ENCODE peak calls at places on chromosomes 5 and 9, in seven cellular contexts. Z, C, L, O, Y, N and I are unnamed samples.

GRCh38 chr5:34045996-34046395 is 3.0 kb upstream of the C1QTNF3 start:
- DNase-seq in Y (no peak), L (no peak), N (no peak), C (no peak), O (no peak), Z (no peak), I (no peak)

GRCh38 chr5:35247645-35248034 is 17.4 kb upstream of the PRLR start:
- DNase-seq in C (no peak), Y (no peak), Z (no peak), O (peak; percentile 62), L (no peak), N (no peak), I (peak; percentile 9)

GRCh38 chr9:125696106-125696647 is 10.8 kb downstream of the MAPKAP1 start:
- DNase-seq in L (no peak), N (no peak), O (no peak), Y (no peak), C (no peak), Z (no peak), I (no peak)

GRCh38 chr5:135246923-135247795 is 151.9 kb downstream of the MACROH2A1 start:
- DNase-seq in O (no peak), Y (no peak), C (peak; percentile 50), L (no peak), Z (peak; percentile 35), N (no peak), I (no peak)

GRCh38 chr5:163586431-163587033 is 81.1 kb downstream of the MAT2B start:
- DNase-seq in N (no peak), L (no peak), Z (no peak), C (no peak), Y (no peak), O (no peak), I (no peak)

GRCh38 chr5:177959315-177959714 is 36.7 kb downstream of the PROP1 start:
- DNase-seq in C (no peak), O (no peak), Y (no peak), Z (no peak), L (no peak), N (no peak), I (no peak)

GRCh38 chr5:133783481-133783880 is 171.1 kb upstream of the FSTL4 start:
- DNase-seq in N (no peak), L (no peak), O (no peak), Z (no peak), C (no peak), Y (no peak), I (no peak)

GRCh38 chr5:56516936-56517521 is 283.9 kb upstream of the ANKRD55 start:
- DNase-seq in Y (no peak), Z (peak; percentile 64), O (peak; percentile 29), L (no peak), N (no peak), C (peak; percentile 66), I (no peak)

GRCh38 chr5:116574682-116575634 is at the start of gene SEMA6A:
- DNase-seq in N (no peak), L (peak; percentile 96), O (peak; percentile 91), Y (peak; percentile 21), Z (peak; percentile 94), C (peak; percentile 97), I (peak; percentile 92)

GRCh38 chr5:3199941-3200340 is 395.7 kb upstream of the IRX1 start:
- DNase-seq in C (no peak), L (no peak), O (no peak), Y (no peak), N (no peak), Z (no peak), I (no peak)

GRCh38 chr5:33891731-33892418 is at the start of gene ADAMTS12:
- DNase-seq in N (no peak), Z (no peak), L (peak; percentile 24), O (peak; percentile 13), Y (no peak), C (no peak), I (peak; percentile 46)

GRCh38 chr5:14410068-14410941 is 171.3 kb upstream of the OTULINL start:
- DNase-seq in Z (no peak), L (no peak), C (no peak), O (no peak), Y (no peak), N (no peak), I (no peak)

GRCh38 chr5:24401767-24402166 is 243.0 kb downstream of the CDH10 start:
- DNase-seq in O (no peak), Y (no peak), Z (no peak), C (no peak), L (no peak), N (no peak), I (no peak)

GRCh38 chr9:109182940-109183798 is 16.1 kb upstream of the FRRS1L start:
- DNase-seq in N (no peak), O (peak; percentile 64), Z (peak; percentile 60), C (peak; percentile 95), Y (no peak), L (peak; percentile 30), I (peak; percentile 28)

DNA sequence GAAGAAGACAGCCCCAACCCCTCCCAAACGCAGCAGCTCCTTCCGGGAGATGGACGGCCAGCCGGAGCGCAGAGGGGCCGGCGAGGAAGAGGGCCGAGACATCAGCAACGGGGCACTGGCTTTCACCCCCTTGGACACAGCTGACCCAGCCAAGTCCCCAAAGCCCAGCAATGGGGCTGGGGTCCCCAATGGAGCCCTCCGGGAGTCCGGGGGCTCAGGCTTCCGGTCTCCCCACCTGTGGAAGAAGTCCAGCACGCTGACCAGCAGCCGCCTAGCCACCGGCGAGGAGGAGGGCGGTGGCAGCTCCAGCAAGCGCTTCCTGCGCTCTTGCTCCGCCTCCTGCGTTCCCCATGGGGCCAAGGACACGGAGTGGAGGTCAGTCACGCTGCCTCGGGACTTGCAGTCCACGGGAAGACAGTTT is 12.5 kb downstream of the QRFP start:
- DNase-seq in C (no peak), O (no peak), N (no peak), L (no peak), Z (no peak), Y (no peak), I (no peak)
- H3K36me3 ChIP-seq in C (peaks cover 100% of the 10 kb centered on the region), O (peaks cover 49% of the 10 kb centered on the region), N (peaks cover 45% of the 10 kb centered on the region), L (peaks cover 81% of the 10 kb centered on the region), Z (peaks cover 100% of the 10 kb centered on the region), Y (peaks cover 74% of the 10 kb centered on the region), I (peaks cover 46% of the 10 kb centered on the region)

GRCh38 chr9:6330958-6331634 is 2.9 kb downstream of the TPD52L3 start:
- DNase-seq in Y (no peak), O (no peak), N (no peak), Z (no peak), C (no peak), L (no peak), I (no peak)

DNA sequence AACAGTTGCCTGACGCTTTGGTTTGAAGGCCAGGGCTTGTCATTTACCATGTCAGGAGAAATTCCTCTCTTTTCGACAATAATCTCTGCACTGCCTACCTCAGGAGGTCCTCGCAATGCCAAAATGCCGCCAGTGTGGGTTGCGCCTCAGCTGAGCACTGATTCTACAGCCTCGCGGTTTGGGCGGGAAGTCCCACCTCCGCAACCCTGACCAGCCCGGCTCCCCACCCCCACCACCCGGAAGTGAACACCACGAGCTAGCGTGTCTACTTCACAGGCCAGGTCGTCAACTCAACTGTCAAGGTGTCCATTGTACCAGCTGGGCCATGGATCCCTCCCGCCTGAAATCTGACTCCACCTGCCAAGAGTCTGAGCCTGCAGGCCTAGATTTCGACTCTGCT is at the start of gene TPD52L3:
- DNase-seq in N (no peak), L (no peak), O (no peak), Y (no peak), C (no peak), Z (no peak), I (no peak)
- H3K36me3 ChIP-seq in N (no peaks in the 10 kb centered on the region), L (no peaks in the 10 kb centered on the region), O (no peaks in the 10 kb centered on the region), Y (no peaks in the 10 kb centered on the region), C (no peaks in the 10 kb centered on the region), Z (no peaks in the 10 kb centered on the region), I (no peaks in the 10 kb centered on the region)

DNA sequence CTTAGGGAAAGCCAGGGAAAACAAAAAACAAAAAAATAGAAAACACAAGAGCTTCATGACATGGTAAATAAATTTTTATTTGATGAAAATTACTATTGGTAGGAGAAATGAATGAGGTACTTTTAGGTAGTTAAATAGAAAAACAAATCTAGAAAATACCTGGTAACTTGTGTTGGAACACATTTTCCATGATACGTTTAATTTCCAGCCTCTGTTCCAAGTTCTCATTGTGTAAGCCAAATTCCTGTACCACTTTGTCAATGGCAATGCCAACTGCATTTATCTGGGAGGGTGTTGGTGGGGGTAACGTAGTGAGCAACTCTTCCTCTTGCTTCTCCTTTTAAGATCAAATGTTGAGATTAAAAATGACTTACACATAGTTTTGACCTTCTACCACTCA is 9.4 kb downstream of the TUT7 start:
- DNase-seq in C (no peak), O (no peak), Y (no peak), L (no peak), N (no peak), Z (no peak), I (no peak)
- H3K36me3 ChIP-seq in C (peaks cover 28% of the 10 kb centered on the region), O (peaks cover 19% of the 10 kb centered on the region), Y (peaks cover 15% of the 10 kb centered on the region), L (peaks cover 51% of the 10 kb centered on the region), N (peaks cover 66% of the 10 kb centered on the region), Z (peaks cover 67% of the 10 kb centered on the region), I (peaks cover 4% of the 10 kb centered on the region)

GRCh38 chr9:21815643-21816042 is 13.2 kb downstream of the MTAP start:
- DNase-seq in Y (no peak), O (no peak), Z (no peak), N (no peak), C (no peak), L (no peak), I (no peak)
- H3K36me3 ChIP-seq in Y (peaks cover 13% of the 10 kb centered on the region), O (peaks cover 12% of the 10 kb centered on the region), Z (peaks cover 38% of the 10 kb centered on the region), N (peaks cover 46% of the 10 kb centered on the region), C (no peaks in the 10 kb centered on the region), L (peaks cover 19% of the 10 kb centered on the region), I (no peaks in the 10 kb centered on the region)

DNA sequence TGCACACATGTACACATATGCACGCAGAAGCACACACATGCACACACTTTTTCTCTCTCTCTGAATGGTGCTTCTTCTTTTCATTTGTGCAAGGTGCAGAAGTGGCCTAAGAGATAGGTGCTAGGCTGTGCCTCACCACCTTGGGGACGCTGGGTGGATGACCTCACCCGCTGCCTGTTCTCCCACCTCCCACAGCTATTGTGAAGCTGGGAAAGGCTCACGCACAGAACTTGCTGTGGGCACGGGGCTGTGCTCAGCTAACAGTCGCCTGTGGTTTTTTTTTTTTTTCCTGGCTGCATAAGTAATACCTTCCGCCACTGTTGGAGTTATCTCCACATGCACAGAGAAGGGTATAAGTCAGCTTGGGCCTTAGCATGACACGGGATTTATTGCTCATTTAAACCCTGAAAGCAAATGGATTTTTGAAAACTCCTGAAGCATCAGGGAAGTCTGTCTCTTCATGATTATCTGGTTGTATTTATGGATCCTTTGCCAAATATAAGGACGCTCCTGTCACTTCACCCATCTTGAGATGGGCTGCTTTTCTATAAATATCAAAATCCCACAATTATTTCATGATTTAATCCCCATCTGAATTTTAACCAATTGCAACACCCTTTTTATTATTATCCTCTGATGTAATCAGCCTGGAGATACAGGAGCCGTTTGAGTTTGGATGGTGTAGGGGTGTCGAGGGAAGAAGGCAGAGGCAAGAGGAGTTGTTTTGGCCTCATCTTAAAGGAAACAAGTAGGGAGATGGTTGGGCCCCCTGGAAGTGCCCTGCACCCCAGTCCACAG is 9.0 kb downstream of the DBH start:
- DNase-seq in L (no peak), N (no peak), C (no peak), Y (no peak), O (no peak), Z (no peak), I (no peak)
- H3K36me3 ChIP-seq in L (no peaks in the 10 kb centered on the region), N (no peaks in the 10 kb centered on the region), C (no peaks in the 10 kb centered on the region), Y (no peaks in the 10 kb centered on the region), O (no peaks in the 10 kb centered on the region), Z (no peaks in the 10 kb centered on the region), I (no peaks in the 10 kb centered on the region)

GRCh38 chr9:124347968-124348358 is 67.3 kb downstream of the PSMB7 start:
- DNase-seq in Y (no peak), O (no peak), L (no peak), N (no peak), Z (no peak), C (no peak), I (no peak)
- H3K36me3 ChIP-seq in Y (peaks cover 34% of the 10 kb centered on the region), O (peaks cover 34% of the 10 kb centered on the region), L (peaks cover 41% of the 10 kb centered on the region), N (peaks cover 52% of the 10 kb centered on the region), Z (peaks cover 94% of the 10 kb centered on the region), C (peaks cover 55% of the 10 kb centered on the region), I (peaks cover 73% of the 10 kb centered on the region)